ENCODE peak calls at places on chromosomes 6 and 20, in ten cellular contexts. W is K562; G is cardiac fibroblast; T is left cardiac atrium; K is tibial artery; Z is ACHN; P is EL; S is activated naive CD8-positive, alpha-beta T cell treated with anti-CD3 and anti-CD28 coated beads, Interleukin-2, amount 50 U/mL, for 16 hours; Y is activated T-helper 9 cell treated with anti-CD3 and anti-CD28 coated beads, Interleukin-2, amount 50 U/mL, for 16 hours; J is SHP77. C is an unnamed sample.

GRCh38 chr6:145960918-145961604 is 3.1 kb downstream of the SHPRH start:
- DNase-seq in Z (no peak), J (no peak), K (no peak), S (no peak), T (peak), Y (no peak), P (no peak), G (peak), W (no peak), C (no peak)

GRCh38 chr6:44219053-44219814 is 2.5 kb downstream of the MYMX start:
- DNase-seq in G (peak), Y (no peak), W (peak), P (peak), J (peak), Z (peak), K (peak), S (no peak), T (peak), C (no peak)

GRCh38 chr6:162964703-162965140 is 236.9 kb downstream of the PACRG start:
- DNase-seq in Z (peak), T (peak), Y (no peak), J (no peak), S (no peak), G (peak), P (peak), K (no peak), W (no peak), C (no peak)

GRCh38 chr6:157670466-157671186 is 152.4 kb upstream of the SNX9 start:
- DNase-seq in S (no peak), Y (no peak), G (no peak), P (no peak), W (no peak), K (no peak), Z (no peak), T (peak), J (no peak), C (no peak)

GRCh38 chr20:63682384-63683139 is 13.9 kb upstream of the TNFRSF6B start:
- DNase-seq in Y (no peak), G (peak), T (peak), S (no peak), Z (peak), K (peak), P (peak), W (no peak), J (no peak), C (no peak)

GRCh38 chr6:73700060-73700459 is 4.1 kb downstream of the CD109 start:
- DNase-seq in S (no peak), Z (no peak), K (no peak), T (no peak), Y (no peak), J (no peak), P (no peak), W (no peak), G (no peak), C (no peak)

GRCh38 chr6:20680697-20681165 is 146.5 kb downstream of the CDKAL1 start:
- DNase-seq in W (no peak), S (no peak), Z (no peak), G (no peak), J (no peak), P (no peak), Y (no peak), K (no peak), T (no peak), C (no peak)

GRCh38 chr6:90459225-90459758 is 127.6 kb downstream of the MAP3K7 start:
- DNase-seq in G (no peak), T (no peak), K (no peak), S (no peak), P (no peak), J (no peak), W (no peak), Y (no peak), Z (no peak), C (no peak)

GRCh38 chr20:62633571-62634329 is 8.6 kb upstream of the SLCO4A1 start:
- DNase-seq in T (no peak), K (no peak), P (no peak), J (no peak), G (no peak), S (no peak), Y (no peak), W (no peak), Z (no peak), C (no peak)

GRCh38 chr6:144340541-144341371 is 55.6 kb downstream of the UTRN start:
- DNase-seq in J (no peak), P (peak), K (no peak), Y (no peak), G (peak), W (no peak), T (no peak), S (no peak), Z (no peak), C (no peak)

GRCh38 chr20:41340327-41341055 is at the start of gene LPIN3:
- DNase-seq in P (peak), J (peak), G (peak), Z (peak), K (peak), T (peak), S (no peak), W (peak), Y (peak), C (no peak)

GRCh38 chr6:155088856-155089255 is 93.7 kb downstream of the TIAM2 start:
- DNase-seq in P (no peak), T (no peak), S (no peak), J (no peak), W (no peak), Z (no peak), K (no peak), G (no peak), Y (no peak), C (no peak)

GRCh38 chr6:109772961-109773431 is 81.9 kb downstream of the FIG4 start:
- DNase-seq in K (no peak), Z (no peak), P (peak), G (peak), Y (no peak), S (no peak), W (no peak), J (peak), T (peak), C (no peak)

C was measured in stimulated activated CD4-positive, alpha-beta T cell treated with anti-CD3 and anti-CD28 coated beads, Interleukin-2, amount 100 ng/mL, for 4 hours.